ENCODE peak calls at places on chromosomes 13 and 19, in seven cellular contexts. N is neural progenitor cell, O is fibroblast of lung, C is GM12878, Z is GM23248, D is hepatocyte, A is PC-9. P is an unnamed sample.

GRCh38 chr13:32314271-32314967 is 744 bp downstream of the ZAR1L start:
- DNase-seq in D (no peak), Z (no peak), A (peak; percentile 42), C (no peak), N (no peak), O (no peak), P (no peak)

GRCh38 chr13:23750383-23751121 is 138.6 kb downstream of the MIPEP start:
- DNase-seq in C (no peak), N (no peak), Z (no peak), O (no peak), A (no peak), D (no peak), P (peak; percentile 49)

GRCh38 chr13:51645154-51645650 is 60.9 kb downstream of the WDFY2 start:
- DNase-seq in C (no peak), D (peak; percentile 47), N (no peak), A (peak; percentile 22), O (peak; percentile 90), Z (peak; percentile 95), P (peak; percentile 65)

GRCh38 chr19:45507864-45508680 is 793 bp downstream of the VASP start:
- DNase-seq in C (no peak), O (no peak), A (peak; percentile 54), N (peak; percentile 57), D (peak; percentile 86), Z (peak; percentile 65), P (no peak)

GRCh38 chr19:8257052-8257443 is 47.9 kb downstream of the CERS4 start:
- DNase-seq in Z (no peak), N (no peak), O (no peak), D (peak; percentile 38), A (no peak), C (no peak), P (no peak)

GRCh38 chr19:42555801-42556200 is 27.5 kb upstream of the CEACAM1 start:
- DNase-seq in A (no peak), C (no peak), D (no peak), O (no peak), N (no peak), Z (no peak), P (no peak)

GRCh38 chr13:110629735-110630134 is 14.4 kb downstream of the NAXD start:
- DNase-seq in D (no peak), O (no peak), A (no peak), Z (no peak), C (no peak), N (no peak), P (peak; percentile 41)

GRCh38 chr19:45922281-45922680 is 7.7 kb upstream of the NANOS2 start:
- DNase-seq in A (no peak), O (no peak), D (no peak), Z (peak; percentile 22), N (peak; percentile 66), C (no peak), P (no peak)

GRCh38 chr19:47707135-47707925 is 5.9 kb upstream of the EHD2 start:
- DNase-seq in D (peak; percentile 89), O (peak; percentile 76), N (peak; percentile 88), A (peak; percentile 82), C (peak; percentile 21), Z (peak; percentile 86), P (peak; percentile 38)

GRCh38 chr19:15284896-15285295 is 47.4 kb downstream of the BRD4 start:
- DNase-seq in Z (no peak), D (no peak), N (no peak), C (no peak), O (no peak), A (no peak), P (no peak)

GRCh38 chr19:11347546-11347945 is 1.2 kb downstream of the CCDC159 start:
- DNase-seq in O (no peak), D (no peak), Z (no peak), A (no peak), C (no peak), N (no peak), P (no peak)

GRCh38 chr19:40144151-40144550 is 47.1 kb upstream of the MAP3K10 start:
- DNase-seq in Z (no peak), C (no peak), A (no peak), N (no peak), D (no peak), O (no peak), P (no peak)

GRCh38 chr13:46367622-46368327 is 19.3 kb downstream of the RUBCNL start:
- DNase-seq in A (no peak), N (no peak), O (peak; percentile 45), Z (peak; percentile 76), C (no peak), D (no peak), P (peak; percentile 53)

GRCh38 chr13:98959299-98959698 is 18.6 kb downstream of the DOCK9 start:
- DNase-seq in A (no peak), D (no peak), Z (no peak), N (no peak), O (no peak), C (no peak), P (no peak)

GRCh38 chr19:7654401-7654800 is 14.4 kb upstream of the RETN start:
- DNase-seq in O (peak; percentile 17), Z (peak; percentile 36), D (no peak), A (no peak), C (no peak), N (no peak), P (no peak)

GRCh38 chr13:72556945-72557344 is 170.5 kb downstream of the MZT1 start:
- DNase-seq in C (no peak), D (no peak), A (no peak), N (no peak), O (no peak), Z (no peak), P (no peak)

GRCh38 chr19:294341-294818 is 3.2 kb upstream of the PLPP2 start:
- DNase-seq in A (no peak), C (no peak), N (peak; percentile 23), O (no peak), D (no peak), Z (peak; percentile 57), P (no peak)

GRCh38 chr19:20558011-20558410 is 7.6 kb downstream of the ZNF737 start:
- DNase-seq in N (no peak), O (no peak), A (no peak), Z (no peak), D (no peak), C (no peak), P (no peak)

GRCh38 chr13:48749144-48749543 is 95.4 kb downstream of the CYSLTR2 start:
- DNase-seq in N (no peak), Z (peak; percentile 84), A (no peak), C (no peak), O (peak; percentile 73), D (peak; percentile 35), P (peak; percentile 69)

GRCh38 chr19:10433131-10433536 is 12.8 kb downstream of the PDE4A start:
- DNase-seq in O (no peak), A (no peak), Z (no peak), N (no peak), C (no peak), D (no peak), P (no peak)

GRCh38 chr13:94188173-94188869 is 291.2 kb downstream of the DCT start:
- DNase-seq in Z (no peak), N (no peak), A (no peak), D (no peak), O (no peak), C (no peak), P (no peak)

GRCh38 chr13:107864543-107865460 is 350.5 kb downstream of the LIG4 start:
- DNase-seq in Z (peak; percentile 87), N (peak; percentile 90), D (peak; percentile 84), C (no peak), O (peak; percentile 86), A (no peak), P (peak; percentile 64)

GRCh38 chr13:44810067-44810840 is 179.0 kb downstream of the NUFIP1 start:
- DNase-seq in D (peak; percentile 35), A (peak; percentile 37), C (no peak), N (no peak), O (no peak), Z (peak; percentile 20), P (peak; percentile 81)

GRCh38 chr19:47790398-47790814 is 11.9 kb downstream of the SELENOW start:
- DNase-seq in N (peak; percentile 96), Z (peak; percentile 74), C (no peak), D (peak; percentile 91), A (peak; percentile 82), O (peak; percentile 62), P (peak; percentile 27)

GRCh38 chr13:107329991-107330390 is 762.1 kb upstream of the ARGLU1 start:
- DNase-seq in D (no peak), N (no peak), A (no peak), Z (no peak), O (no peak), C (no peak), P (peak; percentile 60)

GRCh38 chr19:34598217-34599155 is 78.5 kb downstream of the SCGB2B2 start:
- DNase-seq in N (no peak), D (no peak), A (no peak), C (no peak), O (no peak), Z (no peak), P (no peak)

GRCh38 chr19:18608102-18608804 is 1.7 kb upstream of the CRLF1 start:
- DNase-seq in D (no peak), N (no peak), A (no peak), C (no peak), O (no peak), Z (no peak), P (no peak)

GRCh38 chr19:18608805-18609716 is 2.5 kb upstream of the CRLF1 start:
- DNase-seq in A (no peak), D (no peak), C (no peak), O (no peak), N (no peak), Z (no peak), P (no peak)

GRCh38 chr19:18605546-18606280 is 886 bp downstream of the CRLF1 start:
- DNase-seq in C (no peak), N (peak; percentile 47), D (no peak), A (no peak), Z (peak; percentile 35), O (no peak), P (no peak)

GRCh38 chr19:18606281-18607221 is at the start of gene CRLF1:
- DNase-seq in O (no peak), Z (no peak), C (no peak), D (no peak), N (peak; percentile 55), A (no peak), P (no peak)

GRCh38 chr19:18607222-18608101 is 863 bp upstream of the CRLF1 start:
- DNase-seq in A (no peak), O (no peak), C (no peak), D (no peak), Z (peak; percentile 32), N (peak; percentile 59), P (no peak)
- TF ChIP-seq EZH2 in A (peak; percentile 84), O (peak; percentile 93), C (no peak), D (peak; percentile 95), Z (no peak), N (peak; percentile 100), P (peak; percentile 90)

GRCh38 chr19:32222594-32222993 is 122.8 kb upstream of the ZNF507 start:
- DNase-seq in C (no peak), A (no peak), O (no peak), Z (no peak), D (no peak), N (no peak), P (no peak)
- H2AFZ ChIP-seq in C (no peak overlapping the region), A (no peak overlapping the region), O (no peak overlapping the region), Z (no peak overlapping the region), D (no peak overlapping the region), N (no peak overlapping the region), P (no peak overlapping the region)

GRCh38 chr19:17951151-17952040 is 15.5 kb upstream of the KCNN1 start:
- DNase-seq in A (no peak), N (peak; percentile 43), D (no peak), O (no peak), Z (no peak), C (no peak), P (no peak)
- TF ChIP-seq EZH2 in A (peak; percentile 22), N (peak; percentile 72), D (peak; percentile 33), O (peak; percentile 100), Z (peak; percentile 89), C (no peak), P (peak; percentile 6)

GRCh38 chr13:43444085-43444484 is 342.7 kb downstream of the ENOX1 start:
- DNase-seq in N (no peak), Z (no peak), C (no peak), A (no peak), D (no peak), O (no peak), P (peak; percentile 6)
- H2AFZ ChIP-seq in N (peak overlapping the region; percentile 45), Z (no peak overlapping the region), C (no peak overlapping the region), A (no peak overlapping the region), D (no peak overlapping the region), O (no peak overlapping the region), P (no peak overlapping the region)